ENCODE peak calls at places on chromosomes 3 and 15, in five cellular contexts. E is PC-9, I is AG10803, X is K562, P is tibial nerve. O is an unnamed sample.

GRCh38 chr15:95944856-95945255 is 385.6 kb upstream of the NR2F2 start:
- DNase-seq in I (peak), E (no peak), P (no peak), X (no peak), O (no peak)

GRCh38 chr3:189132125-189132744 is 39.5 kb upstream of the TPRG1 start:
- DNase-seq in P (no peak), E (peak), X (no peak), I (peak), O (peak)

GRCh38 chr3:156553705-156554356 is 1.1 kb downstream of the SSR3 start:
- DNase-seq in P (no peak), I (peak), X (no peak), E (no peak), O (no peak)

GRCh38 chr3:64352596-64352989 is 127.3 kb upstream of the PRICKLE2 start:
- DNase-seq in X (no peak), I (peak), E (no peak), P (no peak), O (no peak)

GRCh38 chr15:95266481-95267061 is 1035.2 kb downstream of the MCTP2 start:
- DNase-seq in E (no peak), P (no peak), X (no peak), I (peak), O (no peak)

GRCh38 chr3:15273214-15273613 is 59.2 kb downstream of the SH3BP5 start:
- DNase-seq in E (no peak), X (no peak), P (no peak), I (no peak), O (peak)

GRCh38 chr3:64209866-64210609 is 15.2 kb downstream of the PRICKLE2 start:
- DNase-seq in I (peak), P (peak), E (peak), X (no peak), O (no peak)

GRCh38 chr15:98718426-98719168 is 70.3 kb downstream of the IGF1R start:
- DNase-seq in X (no peak), E (no peak), P (no peak), I (no peak), O (no peak)

GRCh38 chr3:149771652-149772271 is 19.5 kb upstream of the COMMD2 start:
- DNase-seq in X (peak), E (peak), P (peak), I (peak), O (no peak)

GRCh38 chr3:105427332-105427731 is 60.6 kb downstream of the ALCAM start:
- DNase-seq in E (no peak), I (no peak), P (no peak), X (no peak), O (no peak)

GRCh38 chr15:77014137-77015081 is 19.5 kb downstream of the PSTPIP1 start:
- DNase-seq in I (no peak), E (no peak), P (no peak), X (no peak), O (peak)

GRCh38 chr15:89888214-89888804 is 5.5 kb downstream of the AP3S2 start:
- DNase-seq in P (no peak), I (peak), E (peak), X (no peak), O (no peak)

GRCh38 chr15:23648920-23649515 is 1.4 kb upstream of the MAGEL2 start:
- DNase-seq in P (no peak), I (peak), X (peak), E (peak), O (no peak)

GRCh38 chr3:149969945-149970715 is 565 bp downstream of the PFN2 start:
- DNase-seq in P (peak), X (peak), I (peak), E (peak), O (peak)

GRCh38 chr3:136008221-136008620 is 42.7 kb downstream of the PPP2R3A start:
- DNase-seq in X (no peak), E (peak), P (no peak), I (no peak), O (no peak)

GRCh38 chr15:90981681-90982080 is 12.7 kb downstream of the PRC1 start:
- DNase-seq in X (no peak), I (no peak), P (no peak), E (no peak), O (no peak)

GRCh38 chr15:31605467-31605931 is 278.9 kb downstream of the KLF13 start:
- DNase-seq in P (no peak), I (peak), E (no peak), X (no peak), O (no peak)

GRCh38 chr15:68652141-68652540 is 73.3 kb downstream of the CORO2B start:
- DNase-seq in X (no peak), P (no peak), E (no peak), I (peak), O (no peak)

GRCh38 chr15:29822100-29822684 is at the start of gene TJP1:
- DNase-seq in I (peak), E (peak), P (peak), X (peak), O (no peak)

GRCh38 chr3:191985691-191986090 is 524.7 kb downstream of the PYDC2 start:
- DNase-seq in I (no peak), E (no peak), X (no peak), P (no peak), O (no peak)

GRCh38 chr3:186255703-186256331 is 106.2 kb downstream of the DGKG start:
- DNase-seq in E (no peak), X (peak), P (no peak), I (no peak), O (no peak)

GRCh38 chr15:93245616-93246122 is 156.7 kb upstream of the RGMA start:
- DNase-seq in P (no peak), E (no peak), X (no peak), I (no peak), O (no peak)

GRCh38 chr15:39266882-39267281 is 314.0 kb upstream of the THBS1 start:
- DNase-seq in X (no peak), I (no peak), P (no peak), E (no peak), O (no peak)

GRCh38 chr3:100440895-100441294 is 39.6 kb downstream of the LNP1 start:
- DNase-seq in E (no peak), I (no peak), P (no peak), X (no peak), O (no peak)

GRCh38 chr3:142275856-142276255 is 50.5 kb upstream of the GK5 start:
- DNase-seq in I (peak), E (no peak), X (no peak), P (no peak), O (no peak)

GRCh38 chr3:196793224-196793623 is 53.6 kb downstream of the PAK2 start:
- DNase-seq in X (no peak), E (peak), P (no peak), I (peak), O (no peak)

GRCh38 chr3:196996454-196997265 is 28.0 kb upstream of the PIGZ start:
- DNase-seq in I (no peak), X (no peak), P (no peak), E (no peak), O (no peak)

GRCh38 chr3:39965461-39965860 is 156.1 kb downstream of the MYRIP start:
- DNase-seq in P (no peak), E (no peak), X (no peak), I (no peak), O (no peak)

GRCh38 chr3:10703875-10704274 is 112.2 kb upstream of the SLC6A11 start:
- DNase-seq in X (peak), P (no peak), I (peak), E (no peak), O (peak)
- TF ChIP-seq CTCF in X (peak), P (no peak), I (peak), E (peak), O (no peak)

GRCh38 chr3:114597012-114597411 is 303.2 kb downstream of the TIGIT start:
- DNase-seq in P (no peak), E (no peak), X (no peak), I (no peak), O (no peak)
- TF ChIP-seq CTCF in P (no peak), E (no peak), X (no peak), I (no peak), O (no peak)

GRCh38 chr15:45306105-45306504 is 54.1 kb downstream of the SLC28A2 start:
- DNase-seq in E (no peak), X (no peak), P (no peak), I (no peak), O (no peak)

DNA sequence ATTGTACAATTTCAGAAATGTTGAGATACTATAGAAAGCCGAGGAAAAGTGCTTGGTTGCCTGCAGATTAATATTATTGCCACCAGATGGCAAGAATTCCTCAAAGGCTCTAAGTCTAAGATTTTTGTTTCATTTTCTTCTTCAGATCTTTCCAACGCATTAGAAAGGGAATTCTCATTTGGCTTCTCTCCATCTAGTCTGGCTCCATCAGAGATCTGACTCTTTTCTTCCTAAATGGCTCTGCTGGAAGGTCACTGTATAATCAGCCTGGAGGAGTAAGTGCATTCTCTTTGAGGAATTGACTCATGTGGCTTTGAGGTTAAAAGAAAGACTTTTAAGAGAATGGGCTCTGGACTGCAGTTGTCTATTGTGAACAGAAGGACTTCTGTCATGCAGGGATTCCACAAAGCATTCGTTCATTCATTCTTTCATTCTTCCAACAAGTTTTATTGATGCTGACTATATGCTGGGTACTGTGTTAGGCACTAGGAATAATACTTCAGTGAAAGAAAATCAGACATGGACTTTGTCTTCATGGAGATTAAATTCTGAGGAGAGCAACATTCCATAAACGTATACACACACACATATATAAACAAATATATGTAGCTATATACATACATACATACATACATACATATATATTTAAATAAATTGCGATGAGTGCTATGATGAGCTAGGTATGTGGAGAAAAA is 55.3 kb downstream of the SLC28A2 start:
- DNase-seq in X (no peak), E (peak), P (no peak), I (peak), O (no peak)
- TF ChIP-seq CTCF in X (peak), E (peak), P (peak), I (peak), O (peak)

GRCh38 chr3:47512416-47513124 is 942 bp downstream of the ELP6 start:
- DNase-seq in I (peak), X (peak), P (no peak), E (no peak), O (no peak)

GRCh38 chr3:47515864-47516319 is 2.4 kb upstream of the ELP6 start:
- DNase-seq in X (no peak), P (no peak), E (no peak), I (no peak), O (no peak)

GRCh38 chr3:47515100-47515499 is 1.6 kb upstream of the ELP6 start:
- DNase-seq in E (no peak), P (no peak), X (no peak), I (no peak), O (no peak)

GRCh38 chr3:47517937-47518336 is 4.4 kb upstream of the ELP6 start:
- DNase-seq in X (no peak), E (no peak), I (no peak), P (no peak), O (no peak)

GRCh38 chr3:47513125-47513929 is at the start of gene ELP6:
- DNase-seq in X (peak), I (peak), E (peak), P (peak), O (peak)
- TF ChIP-seq CTCF in X (peak), I (peak), E (peak), P (peak), O (peak)

GRCh38 chr3:19765954-19766353 is 168.1 kb downstream of the EFHB start:
- DNase-seq in E (no peak), P (no peak), X (no peak), I (no peak), O (no peak)

GRCh38 chr3:19769694-19770093 is 164.3 kb downstream of the EFHB start:
- DNase-seq in E (no peak), I (no peak), P (no peak), X (no peak), O (no peak)
- TF ChIP-seq CTCF in E (no peak), I (no peak), P (no peak), X (no peak), O (no peak)

O was measured in CD14-positive monocyte.